ENCODE peak calls at places on chromosomes 2 and 18, in seven cellular contexts. T, L, C, S, D, V and R are unnamed samples. For H3K4me1, the result is how much of the 10 kb centered on the place peaks cover.

GRCh38 chr18:65753520-65753919 is 2.7 kb downstream of the CDH7 start:
- DNase-seq in T (no peak), L (peak), C (peak), S (no peak), D (peak), V (peak), R (peak)

GRCh38 chr18:77108821-77109692 is 23.5 kb downstream of the MBP start:
- DNase-seq in T (no peak), L (no peak), C (no peak), S (peak), D (no peak), V (no peak), R (no peak)

GRCh38 chr18:77057043-77057442 is 75.5 kb downstream of the MBP start:
- DNase-seq in T (no peak), L (no peak), C (no peak), S (no peak), D (no peak), V (no peak), R (peak)

GRCh38 chr2:239106314-239106908 is 258.5 kb downstream of the TWIST2 start:
- DNase-seq in T (no peak), L (peak), C (peak), S (no peak), D (no peak), V (peak), R (peak)

GRCh38 chr2:113156278-113157107 is 17.3 kb upstream of the PSD4 start:
- DNase-seq in T (no peak), L (peak), C (no peak), S (no peak), D (peak), V (no peak), R (no peak)

GRCh38 chr2:112924855-112925254 is 13.9 kb downstream of the IL37 start:
- DNase-seq in T (no peak), L (peak), C (no peak), S (no peak), D (no peak), V (no peak), R (no peak)

GRCh38 chr2:196063773-196064172 is 4.9 kb downstream of the DNAH7 start:
- DNase-seq in T (no peak), L (no peak), C (no peak), S (no peak), D (no peak), V (no peak), R (no peak)

GRCh38 chr2:120912101-120912985 is 176.7 kb downstream of the GLI2 start:
- DNase-seq in T (peak), L (peak), C (no peak), S (peak), D (peak), V (no peak), R (no peak)

GRCh38 chr2:195830968-195831810 is 174.2 kb downstream of the SLC39A10 start:
- DNase-seq in T (no peak), L (no peak), C (no peak), S (no peak), D (no peak), V (peak), R (no peak)

GRCh38 chr2:102004588-102004987 is 12.8 kb downstream of the IL1R2 start:
- DNase-seq in T (no peak), L (no peak), C (no peak), S (no peak), D (no peak), V (no peak), R (no peak)

GRCh38 chr2:95208101-95208500 is 780 bp downstream of the ZNF892 start:
- DNase-seq in T (no peak), L (no peak), C (no peak), S (no peak), D (no peak), V (no peak), R (no peak)

GRCh38 chr2:77778917-77779316 is 256.7 kb upstream of the LRRTM4 start:
- DNase-seq in T (no peak), L (no peak), C (peak), S (no peak), D (no peak), V (no peak), R (no peak)

GRCh38 chr2:171310889-171311288 is 122.9 kb downstream of the METTL8 start:
- DNase-seq in T (no peak), L (no peak), C (no peak), S (no peak), D (no peak), V (no peak), R (no peak)

GRCh38 chr18:48011926-48012469 is 81.5 kb upstream of the SMAD2 start:
- DNase-seq in T (no peak), L (no peak), C (no peak), S (peak), D (no peak), V (no peak), R (peak)

GRCh38 chr2:88159955-88160415 is 10.2 kb upstream of the THNSL2 start:
- DNase-seq in T (no peak), L (peak), C (peak), S (no peak), D (peak), V (peak), R (peak)

GRCh38 chr2:43537137-43537536 is 58.7 kb downstream of the THADA start:
- DNase-seq in T (no peak), L (no peak), C (no peak), S (no peak), D (no peak), V (no peak), R (no peak)

GRCh38 chr18:30889582-30890301 is 152.8 kb downstream of the DSC3 start:
- DNase-seq in T (no peak), L (no peak), C (peak), S (no peak), D (no peak), V (peak), R (peak)

GRCh38 chr18:647304-647703 is 10.1 kb upstream of the TYMS start:
- DNase-seq in T (no peak), L (no peak), C (no peak), S (no peak), D (no peak), V (no peak), R (no peak)

GRCh38 chr2:101080214-101081068 is 70.7 kb downstream of the TBC1D8 start:
- DNase-seq in T (no peak), L (peak), C (no peak), S (no peak), D (no peak), V (no peak), R (no peak)

GRCh38 chr18:63626431-63626830 is 17.6 kb downstream of the SERPINB4 start:
- DNase-seq in T (no peak), L (no peak), C (no peak), S (no peak), D (no peak), V (no peak), R (no peak)

GRCh38 chr2:222993920-222994650 is 57.9 kb upstream of the KCNE4 start:
- DNase-seq in T (peak), L (peak), C (peak), S (peak), D (peak), V (peak), R (no peak)

GRCh38 chr2:9110893-9111569 is 95.6 kb upstream of the ASAP2 start:
- DNase-seq in T (no peak), L (no peak), C (peak), S (no peak), D (no peak), V (peak), R (no peak)

GRCh38 chr2:19525313-19525712 is 166.9 kb upstream of the OSR1 start:
- DNase-seq in T (no peak), L (no peak), C (no peak), S (no peak), D (no peak), V (no peak), R (no peak)

GRCh38 chr2:14633451-14634211 is 1.1 kb downstream of the LRATD1 start:
- DNase-seq in T (no peak), L (peak), C (no peak), S (no peak), D (peak), V (no peak), R (no peak)

GRCh38 chr2:46263347-46263746 is 33.9 kb upstream of the EPAS1 start:
- DNase-seq in T (no peak), L (no peak), C (no peak), S (no peak), D (no peak), V (no peak), R (no peak)

GRCh38 chr2:65429799-65430514 is 2.4 kb downstream of the SPRED2 start:
- DNase-seq in T (no peak), L (peak), C (no peak), S (no peak), D (peak), V (peak), R (no peak)

GRCh38 chr18:36255072-36255708 is 42.3 kb upstream of the FHOD3 start:
- DNase-seq in T (no peak), L (no peak), C (no peak), S (no peak), D (no peak), V (no peak), R (no peak)

GRCh38 chr18:79682896-79683625 is 3.5 kb downstream of the CTDP1 start:
- DNase-seq in T (no peak), L (no peak), C (no peak), S (peak), D (no peak), V (no peak), R (no peak)

GRCh38 chr2:240620859-240621258 is 4.4 kb upstream of the GPR35 start:
- DNase-seq in T (no peak), L (no peak), C (no peak), S (no peak), D (peak), V (no peak), R (no peak)

GRCh38 chr2:113157897-113158753 is 15.6 kb upstream of the PSD4 start:
- DNase-seq in T (no peak), L (peak), C (no peak), S (peak), D (no peak), V (no peak), R (no peak)

DNA sequence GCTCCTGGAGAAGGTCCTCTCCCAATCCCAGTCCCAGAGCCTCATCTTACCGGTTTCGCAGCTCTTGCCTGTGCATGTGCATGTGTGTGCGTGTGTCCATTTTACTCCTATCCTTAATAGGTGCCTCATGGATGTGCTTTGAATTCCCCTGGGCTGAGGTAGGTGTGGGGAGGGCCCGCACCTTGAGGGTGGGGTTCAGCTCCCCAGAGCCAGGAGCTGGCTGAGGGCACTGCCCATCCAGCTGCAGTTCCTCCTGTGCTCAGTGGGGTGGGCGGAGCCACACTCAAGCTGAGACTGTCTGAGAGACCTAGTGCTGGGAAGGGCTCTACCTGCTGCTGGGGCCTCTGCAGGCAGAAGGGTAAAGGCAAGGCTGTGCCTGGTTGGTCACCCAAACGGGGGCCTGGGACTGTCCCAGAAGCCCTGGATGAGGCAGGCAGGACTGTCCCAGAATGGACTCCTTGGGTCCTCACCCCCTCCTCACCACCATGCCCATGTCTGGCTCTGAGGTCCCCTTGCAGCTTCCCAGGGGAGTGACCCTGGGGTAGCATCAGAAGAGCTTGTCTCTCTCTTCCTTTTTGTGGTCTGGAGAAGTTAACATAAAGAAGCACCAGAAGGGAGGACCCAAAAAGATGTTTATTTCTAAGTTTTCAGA is 8.9 kb downstream of the GDF7 start:
- DNase-seq in T (no peak), L (peak), C (no peak), S (no peak), D (peak), V (no peak), R (peak)
- H3K27ac ChIP-seq in T (no peak), L (no peak), C (no peak), S (peak), D (no peak), V (peak), R (peak)

DNA sequence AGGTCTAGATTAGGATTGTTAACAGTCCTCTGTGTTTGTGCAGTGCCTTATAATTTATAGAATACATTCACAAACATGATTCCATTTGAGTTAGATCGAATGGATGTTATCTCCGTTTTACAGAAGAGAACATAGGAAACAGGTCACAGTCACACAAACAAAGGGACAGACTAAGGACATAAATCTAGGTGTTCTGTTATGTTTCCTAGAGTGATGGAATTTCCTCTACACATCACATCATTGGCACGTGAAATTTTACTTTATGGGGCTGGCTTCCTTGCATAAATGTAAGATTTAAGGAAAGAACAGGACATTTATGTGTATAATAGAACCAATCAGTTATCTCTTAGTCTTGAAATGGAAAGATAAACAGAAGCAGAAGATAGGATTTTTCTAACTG is 6.4 kb downstream of the TRIM54 start:
- DNase-seq in T (no peak), L (no peak), C (no peak), S (no peak), D (no peak), V (no peak), R (no peak)
- H3K4me1 ChIP-seq in T (under half), L (under half), C (under half), S (under half), D (under half), V (under half), R (under half)

GRCh38 chr18:59898609-59899297 is 1.0 kb upstream of the PMAIP1 start:
- DNase-seq in T (no peak), L (no peak), C (no peak), S (no peak), D (no peak), V (no peak), R (no peak)
- H3K4me3 ChIP-seq in T (peak), L (peak), C (peak), S (no peak), D (no peak), V (no peak), R (peak)

GRCh38 chr2:233402346-233402745 is 48.1 kb downstream of the DGKD start:
- DNase-seq in T (no peak), L (no peak), C (no peak), S (peak), D (no peak), V (no peak), R (no peak)

GRCh38 chr2:233400961-233401360 is 46.7 kb downstream of the DGKD start:
- DNase-seq in T (no peak), L (no peak), C (no peak), S (no peak), D (no peak), V (no peak), R (no peak)

GRCh38 chr2:233400341-233400740 is 46.0 kb downstream of the DGKD start:
- DNase-seq in T (no peak), L (no peak), C (no peak), S (peak), D (no peak), V (no peak), R (no peak)

GRCh38 chr2:233404227-233404626 is 49.9 kb downstream of the DGKD start:
- DNase-seq in T (no peak), L (peak), C (peak), S (peak), D (peak), V (peak), R (peak)

GRCh38 chr2:233402774-233403173 is 48.5 kb downstream of the DGKD start:
- DNase-seq in T (no peak), L (no peak), C (no peak), S (no peak), D (no peak), V (no peak), R (no peak)
- H3K27ac ChIP-seq in T (no peak), L (peak), C (no peak), S (no peak), D (no peak), V (no peak), R (no peak)

GRCh38 chr2:163345795-163346573 is 389.8 kb downstream of the FIGN start:
- DNase-seq in T (no peak), L (no peak), C (peak), S (no peak), D (no peak), V (peak), R (peak)
- H3K4me1 ChIP-seq in T (under half), L (under half), C (under half), S (under half), D (under half), V (under half), R (under half)

GRCh38 chr2:98463988-98464771 is 19.5 kb downstream of the INPP4A start:
- DNase-seq in T (no peak), L (no peak), C (no peak), S (no peak), D (no peak), V (no peak), R (no peak)

GRCh38 chr2:98467652-98468051 is 23.0 kb downstream of the INPP4A start:
- DNase-seq in T (no peak), L (no peak), C (no peak), S (no peak), D (no peak), V (no peak), R (no peak)

GRCh38 chr2:98467082-98467536 is 22.5 kb downstream of the INPP4A start:
- DNase-seq in T (no peak), L (no peak), C (no peak), S (no peak), D (no peak), V (no peak), R (no peak)

GRCh38 chr2:98464772-98465310 is 20.2 kb downstream of the INPP4A start:
- DNase-seq in T (no peak), L (no peak), C (peak), S (no peak), D (no peak), V (peak), R (no peak)

GRCh38 chr2:98465456-98466201 is 21.0 kb downstream of the INPP4A start:
- DNase-seq in T (no peak), L (peak), C (peak), S (no peak), D (peak), V (peak), R (no peak)
- H3K4me3 ChIP-seq in T (no peak), L (no peak), C (no peak), S (no peak), D (no peak), V (no peak), R (no peak)

GRCh38 chr2:231385429-231385828 is 10.1 kb upstream of the B3GNT7 start:
- DNase-seq in T (no peak), L (no peak), C (no peak), S (no peak), D (no peak), V (no peak), R (no peak)

GRCh38 chr2:231384970-231385369 is 10.5 kb upstream of the B3GNT7 start:
- DNase-seq in T (no peak), L (no peak), C (no peak), S (no peak), D (no peak), V (no peak), R (no peak)

GRCh38 chr2:231388725-231389346 is 6.7 kb upstream of the B3GNT7 start:
- DNase-seq in T (no peak), L (no peak), C (no peak), S (no peak), D (no peak), V (no peak), R (no peak)

GRCh38 chr2:231387904-231388724 is 7.4 kb upstream of the B3GNT7 start:
- DNase-seq in T (no peak), L (no peak), C (no peak), S (no peak), D (no peak), V (peak), R (no peak)

GRCh38 chr2:231386446-231386845 is 9.1 kb upstream of the B3GNT7 start:
- DNase-seq in T (no peak), L (no peak), C (no peak), S (no peak), D (no peak), V (peak), R (no peak)
- H3K27ac ChIP-seq in T (no peak), L (no peak), C (no peak), S (no peak), D (no peak), V (peak), R (no peak)

DNA sequence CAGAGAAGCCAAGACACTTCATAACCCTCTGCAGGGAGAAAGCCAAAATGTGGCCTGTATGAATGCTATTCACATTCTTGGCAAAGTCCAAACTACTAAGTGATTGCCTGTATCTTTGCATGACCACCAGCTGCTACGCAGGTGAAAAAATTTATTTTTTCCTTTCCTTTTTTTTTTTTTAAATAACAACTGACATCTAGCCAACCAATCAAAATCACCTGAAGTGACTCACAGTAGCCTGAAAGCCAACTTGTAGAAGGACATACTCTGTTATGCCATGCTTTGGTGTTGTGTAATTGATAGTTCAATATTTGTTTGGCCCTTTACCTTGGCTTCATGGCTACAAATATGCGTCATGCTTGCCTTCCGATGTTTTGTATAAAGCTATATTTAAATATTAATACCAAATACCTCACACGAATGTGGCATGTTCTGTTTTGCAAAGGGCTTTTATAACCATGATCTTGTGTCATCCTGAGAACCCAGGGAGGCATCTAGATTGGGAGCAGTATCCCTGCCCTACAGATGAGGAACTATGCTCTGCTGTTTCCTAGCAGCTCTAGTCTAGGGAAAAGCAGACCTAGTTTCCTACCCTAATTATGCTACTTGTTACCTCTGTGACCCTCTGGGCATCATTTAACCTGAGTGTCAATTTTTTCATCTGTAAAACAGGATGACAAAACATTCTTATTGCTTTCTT is 102.1 kb downstream of the MYOM1 start:
- DNase-seq in T (no peak), L (no peak), C (no peak), S (no peak), D (peak), V (no peak), R (no peak)
- H3K4me1 ChIP-seq in T (under half), L (under half), C (under half), S (under half), D (half or more), V (under half), R (under half)

DNA sequence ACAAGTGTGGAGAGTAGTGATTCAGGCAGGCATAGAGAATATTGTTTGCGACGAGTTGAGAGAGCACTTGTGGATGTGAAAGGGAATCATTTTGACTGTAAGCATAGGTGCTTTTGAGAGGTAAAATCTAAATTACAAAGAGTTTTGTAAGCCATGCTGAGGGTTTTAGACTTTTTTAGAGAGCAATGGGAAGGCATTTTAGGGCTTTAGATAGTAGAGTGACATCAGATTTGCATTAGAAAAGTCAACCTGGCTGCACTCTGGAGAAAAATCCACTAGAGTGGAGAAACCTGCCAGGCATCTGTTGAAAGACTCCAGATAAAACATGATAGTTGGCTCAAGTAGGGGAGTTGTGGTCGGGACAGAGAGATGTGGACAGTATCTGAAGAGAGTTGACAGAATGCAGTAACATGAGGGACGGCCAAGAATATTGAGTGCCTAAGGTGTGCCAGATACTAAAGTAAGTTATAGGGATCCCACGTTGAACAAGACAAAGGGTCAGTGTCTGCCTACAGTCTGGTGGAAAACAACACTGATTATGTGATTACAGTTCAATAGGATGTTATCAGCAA is 91.7 kb upstream of the MYO3B start:
- DNase-seq in T (no peak), L (no peak), C (no peak), S (no peak), D (no peak), V (no peak), R (no peak)
- H3K4me3 ChIP-seq in T (no peak), L (no peak), C (no peak), S (no peak), D (no peak), V (no peak), R (no peak)